ENCODE peak calls at places on chromosome 1, in six cellular contexts. E is A549, K is endothelial cell of umbilical vein, A is HepG2, D is WTC11, C is K562. H is an unnamed sample.

GRCh38 chr1:77605246-77606026 is 77.0 kb downstream of the ZZZ3 start:
- DNase-seq in E (no peak), K (peak; percentile 59), C (peak; percentile 63), D (no peak), A (no peak), H (no peak)

GRCh38 chr1:7549693-7550161 is 221.4 kb upstream of the VAMP3 start:
- DNase-seq in C (no peak), D (no peak), K (no peak), A (no peak), E (peak; percentile 72), H (no peak)

GRCh38 chr1:181075727-181076350 is 12.7 kb upstream of the IER5 start:
- DNase-seq in D (no peak), A (no peak), K (no peak), E (peak; percentile 71), C (no peak), H (no peak)

GRCh38 chr1:160590488-160590887 is 11.2 kb upstream of the CD84 start:
- DNase-seq in E (no peak), K (no peak), C (no peak), A (no peak), D (no peak), H (no peak)

GRCh38 chr1:44947060-44947773 is 39.2 kb downstream of the EIF2B3 start:
- DNase-seq in C (no peak), E (no peak), D (no peak), K (peak; percentile 92), A (no peak), H (no peak)

GRCh38 chr1:74505133-74505532 is 7.3 kb downstream of the LRRC53 start:
- DNase-seq in E (peak; percentile 6), K (no peak), C (no peak), D (peak; percentile 19), A (no peak), H (no peak)

GRCh38 chr1:55339681-55340080 is 124.5 kb upstream of the USP24 start:
- DNase-seq in C (no peak), A (no peak), D (no peak), K (no peak), E (no peak), H (no peak)

GRCh38 chr1:17742590-17742989 is 12.5 kb upstream of the ACTL8 start:
- DNase-seq in C (no peak), E (no peak), K (no peak), D (no peak), A (no peak), H (no peak)

GRCh38 chr1:32953495-32953894 is 11.1 kb downstream of the RNF19B start:
- DNase-seq in C (no peak), K (peak; percentile 91), E (peak; percentile 48), D (no peak), A (no peak), H (no peak)

GRCh38 chr1:44650159-44650831 is 24.0 kb downstream of the TMEM53 start:
- DNase-seq in A (no peak), C (no peak), D (peak; percentile 39), E (no peak), K (no peak), H (no peak)

GRCh38 chr1:92310185-92310597 is 11.3 kb downstream of the RPAP2 start:
- DNase-seq in A (no peak), K (peak; percentile 33), E (no peak), D (no peak), C (peak; percentile 32), H (no peak)

GRCh38 chr1:225544924-225545323 is 108.0 kb downstream of the ENAH start:
- DNase-seq in C (no peak), A (no peak), E (no peak), K (no peak), D (no peak), H (no peak)

DNA sequence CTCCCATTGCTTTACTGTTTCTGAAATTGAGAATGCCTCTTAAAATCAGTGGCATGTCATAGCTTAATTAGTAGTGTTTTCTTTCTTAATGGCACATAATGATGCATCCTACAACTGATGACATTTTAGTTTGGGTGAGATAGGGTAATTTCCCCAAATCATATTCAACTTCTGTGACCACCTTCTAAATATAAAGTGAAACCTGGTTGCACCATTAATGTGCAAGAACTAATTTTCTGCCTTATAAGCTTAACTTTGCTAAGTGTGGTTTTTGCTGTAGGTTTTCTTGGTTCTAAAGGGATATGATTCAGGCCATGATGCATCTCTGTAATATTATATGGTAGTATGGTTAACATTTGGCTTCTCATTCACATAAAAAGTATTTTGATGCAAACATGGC is 8.9 kb downstream of the POGK start:
- DNase-seq in K (no peak), E (no peak), A (no peak), D (no peak), C (no peak), H (no peak)
- TF ChIP-seq JUN in K (no peak), E (no peak), A (no peak), D (no peak), C (no peak), H (no peak)

GRCh38 chr1:244419004-244419403 is 32.7 kb downstream of the ADSS2 start:
- DNase-seq in E (no peak), C (no peak), A (no peak), K (no peak), D (no peak), H (no peak)
- TF ChIP-seq JUN in E (no peak), C (no peak), A (no peak), K (no peak), D (no peak), H (no peak)

DNA sequence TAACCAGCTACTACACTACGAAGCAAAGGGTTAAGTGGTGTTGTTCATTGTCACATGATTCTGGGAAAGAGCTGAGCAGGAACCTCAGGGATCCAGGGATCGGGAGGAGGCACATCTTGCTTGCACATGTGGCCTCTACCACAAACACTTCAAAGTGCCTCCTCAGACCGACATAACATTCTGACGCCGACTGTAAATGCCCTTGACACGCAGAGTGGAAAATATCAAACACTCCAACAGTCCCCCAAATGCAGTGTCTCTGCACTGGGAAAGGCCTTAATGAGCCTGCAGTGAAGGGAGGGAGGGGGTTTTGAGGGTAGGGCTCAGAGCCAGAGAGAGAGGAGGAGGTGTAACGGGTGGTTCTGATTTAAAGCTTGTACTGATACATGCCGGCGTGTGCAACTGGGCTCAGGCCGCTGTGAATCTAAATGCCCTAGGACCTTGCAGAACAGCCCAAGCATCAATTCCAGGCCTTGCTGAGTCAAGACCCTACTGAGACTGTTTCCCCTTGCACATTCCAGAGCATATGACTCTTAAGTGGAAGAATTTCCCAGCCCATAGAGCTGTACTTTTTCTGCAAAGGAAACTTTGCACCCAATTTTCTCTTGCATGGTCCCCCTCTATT is 163.7 kb downstream of the NTMT2 start:
- DNase-seq in A (no peak), D (no peak), C (no peak), K (no peak), E (no peak), H (no peak)
- TF ChIP-seq JUN in A (no peak), D (no peak), C (no peak), K (no peak), E (no peak), H (no peak)

GRCh38 chr1:20266141-20266540 is 24.5 kb upstream of the VWA5B1 start:
- DNase-seq in C (no peak), A (no peak), E (no peak), D (no peak), K (no peak), H (no peak)
- TF ChIP-seq JUN in C (no peak), A (no peak), E (no peak), D (no peak), K (no peak), H (no peak)

GRCh38 chr1:26142165-26142564 is 16.7 kb upstream of the FAM110D start:
- DNase-seq in C (no peak), K (no peak), A (no peak), D (no peak), E (no peak), H (no peak)

GRCh38 chr1:26145960-26146294 is 13.0 kb upstream of the FAM110D start:
- DNase-seq in E (no peak), A (no peak), C (no peak), D (no peak), K (no peak), H (no peak)

GRCh38 chr1:26148887-26149286 is 10.0 kb upstream of the FAM110D start:
- DNase-seq in A (no peak), C (peak; percentile 1), K (no peak), D (no peak), E (no peak), H (no peak)

GRCh38 chr1:26145041-26145959 is 13.6 kb upstream of the FAM110D start:
- DNase-seq in C (peak; percentile 95), E (peak; percentile 80), D (peak; percentile 86), A (peak; percentile 80), K (peak; percentile 76), H (no peak)
- TF ChIP-seq JUN in C (no peak), E (no peak), D (no peak), A (no peak), K (no peak), H (no peak)